ENCODE peak calls at places on chromosomes 1 and 21, in four cellular contexts. I is lung, V is pancreas, P is adrenal gland. L is an unnamed sample. For H3K4me1, the result is how much of the 10 kb centered on the place peaks cover.

GRCh38 chr1:193498088-193498605 is 311.7 kb upstream of the B3GALT2 start:
- DNase-seq in I (no peak), V (no peak), P (no peak), L (no peak)

GRCh38 chr1:208799186-208799585 is 555.0 kb upstream of the PLXNA2 start:
- DNase-seq in I (no peak), V (no peak), P (no peak), L (peak)

GRCh38 chr1:226110249-226111108 is 48.0 kb downstream of the H3-3A start:
- DNase-seq in I (peak), V (peak), P (peak), L (peak)

GRCh38 chr1:37556712-37557196 is at the start of gene DNALI1:
- DNase-seq in I (peak), V (peak), P (peak), L (peak)

GRCh38 chr1:59767119-59767518 is 47.6 kb upstream of the HOOK1 start:
- DNase-seq in I (no peak), V (no peak), P (no peak), L (no peak)

GRCh38 chr1:89739013-89739843 is 81.6 kb upstream of the LRRC8D start:
- DNase-seq in I (no peak), V (no peak), P (peak), L (no peak)

GRCh38 chr1:154745286-154745731 is 124.8 kb downstream of the KCNN3 start:
- DNase-seq in I (no peak), V (no peak), P (no peak), L (no peak)

GRCh38 chr1:174743654-174744561 is 255.8 kb upstream of the CACYBP start:
- DNase-seq in I (no peak), V (no peak), P (no peak), L (no peak)

GRCh38 chr1:187203257-187203656 is 374.5 kb downstream of the PLA2G4A start:
- DNase-seq in I (no peak), V (no peak), P (peak), L (no peak)

GRCh38 chr1:213535679-213536078 is 452.1 kb upstream of the PROX1 start:
- DNase-seq in I (no peak), V (no peak), P (no peak), L (no peak)

GRCh38 chr21:43343095-43343991 is 83.6 kb downstream of the SIK1 start:
- DNase-seq in I (peak), V (peak), P (no peak), L (peak)

GRCh38 chr21:38428211-38428610 is 70.1 kb downstream of the ERG start:
- DNase-seq in I (no peak), V (no peak), P (no peak), L (no peak)

GRCh38 chr1:164180824-164181223 is 378.2 kb upstream of the PBX1 start:
- DNase-seq in I (no peak), V (no peak), P (no peak), L (no peak)

GRCh38 chr21:17463441-17463840 is 49.4 kb upstream of the CXADR start:
- DNase-seq in I (no peak), V (no peak), P (peak), L (no peak)

GRCh38 chr1:151968791-151969399 is 24.8 kb downstream of the S100A10 start:
- DNase-seq in I (no peak), V (no peak), P (no peak), L (no peak)

GRCh38 chr1:183339556-183340167 is 78.5 kb downstream of the NMNAT2 start:
- DNase-seq in I (no peak), V (no peak), P (no peak), L (no peak)

GRCh38 chr1:44261475-44261853 is 48.2 kb downstream of the DMAP1 start:
- DNase-seq in I (no peak), V (no peak), P (no peak), L (no peak)

GRCh38 chr1:8632092-8632491 is 185.3 kb downstream of the RERE start:
- DNase-seq in I (no peak), V (no peak), P (no peak), L (no peak)

GRCh38 chr1:21932127-21932526 is 5.0 kb downstream of the HSPG2 start:
- DNase-seq in I (no peak), V (no peak), P (peak), L (no peak)

GRCh38 chr1:94643776-94644175 is 102.2 kb upstream of the F3 start:
- DNase-seq in I (no peak), V (no peak), P (no peak), L (no peak)

GRCh38 chr1:180519846-180520245 is 17.5 kb upstream of the ACBD6 start:
- DNase-seq in I (no peak), V (no peak), P (no peak), L (no peak)
- H3K27ac ChIP-seq in I (no peak), V (no peak), P (no peak), L (no peak)

DNA sequence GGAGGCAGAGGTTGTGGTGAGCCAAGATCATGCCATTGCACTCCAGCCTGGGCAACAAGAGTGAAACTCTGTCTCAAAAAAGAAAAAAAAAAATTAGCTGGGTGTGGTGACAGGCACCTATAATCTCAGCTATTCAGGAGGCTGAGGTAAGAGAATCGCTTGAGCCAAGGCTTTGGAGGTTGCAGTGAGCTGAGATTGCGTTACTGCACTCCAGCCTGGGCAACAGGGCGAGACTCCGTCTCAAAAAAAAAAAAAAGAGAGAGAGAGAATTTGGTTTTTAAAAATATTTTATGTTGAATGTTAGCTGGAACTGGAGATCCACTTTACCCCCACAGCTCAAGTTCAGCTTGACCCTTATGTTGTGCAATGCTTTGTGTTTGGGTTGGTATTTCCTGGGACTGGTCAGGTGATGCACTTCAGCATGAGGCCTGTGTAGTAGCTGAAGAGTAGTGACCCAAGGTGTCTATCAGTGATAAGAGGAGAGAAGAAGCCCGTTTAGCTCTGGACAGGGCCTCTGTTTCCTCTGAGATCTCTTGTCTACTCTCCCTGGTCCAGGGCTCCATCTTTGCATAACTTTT is 36.8 kb upstream of the MACF1 start:
- DNase-seq in I (peak), V (no peak), P (no peak), L (no peak)
- H3K4me1 ChIP-seq in I (under half), V (under half), P (under half), L (half or more)

GRCh38 chr1:159152031-159152430 is 19.4 kb upstream of the CADM3 start:
- DNase-seq in I (no peak), V (no peak), P (no peak), L (no peak)
- H3K27ac ChIP-seq in I (no peak), V (no peak), P (no peak), L (no peak)

GRCh38 chr1:111944121-111944785 is 45.2 kb downstream of the KCND3 start:
- DNase-seq in I (no peak), V (no peak), P (no peak), L (peak)
- H3K4me1 ChIP-seq in I (under half), V (under half), P (under half), L (half or more)

GRCh38 chr1:77200297-77200696 is 18.9 kb downstream of the PIGK start:
- DNase-seq in I (no peak), V (no peak), P (no peak), L (no peak)
- H3K27ac ChIP-seq in I (no peak), V (no peak), P (no peak), L (no peak)

GRCh38 chr1:27379564-27380132 is 3.5 kb downstream of the CD164L2 start:
- DNase-seq in I (no peak), V (no peak), P (no peak), L (no peak)
- H3K4me1 ChIP-seq in I (under half), V (under half), P (under half), L (under half)

GRCh38 chr1:33255347-33256311 is 663 bp upstream of the ZNF362 start:
- DNase-seq in I (peak), V (peak), P (peak), L (peak)
- H3K27ac ChIP-seq in I (peak), V (peak), P (peak), L (peak)

GRCh38 chr1:10762153-10762523 is 34.3 kb downstream of the CASZ1 start:
- DNase-seq in I (no peak), V (no peak), P (no peak), L (no peak)
- H3K4me1 ChIP-seq in I (under half), V (under half), P (under half), L (under half)

DNA sequence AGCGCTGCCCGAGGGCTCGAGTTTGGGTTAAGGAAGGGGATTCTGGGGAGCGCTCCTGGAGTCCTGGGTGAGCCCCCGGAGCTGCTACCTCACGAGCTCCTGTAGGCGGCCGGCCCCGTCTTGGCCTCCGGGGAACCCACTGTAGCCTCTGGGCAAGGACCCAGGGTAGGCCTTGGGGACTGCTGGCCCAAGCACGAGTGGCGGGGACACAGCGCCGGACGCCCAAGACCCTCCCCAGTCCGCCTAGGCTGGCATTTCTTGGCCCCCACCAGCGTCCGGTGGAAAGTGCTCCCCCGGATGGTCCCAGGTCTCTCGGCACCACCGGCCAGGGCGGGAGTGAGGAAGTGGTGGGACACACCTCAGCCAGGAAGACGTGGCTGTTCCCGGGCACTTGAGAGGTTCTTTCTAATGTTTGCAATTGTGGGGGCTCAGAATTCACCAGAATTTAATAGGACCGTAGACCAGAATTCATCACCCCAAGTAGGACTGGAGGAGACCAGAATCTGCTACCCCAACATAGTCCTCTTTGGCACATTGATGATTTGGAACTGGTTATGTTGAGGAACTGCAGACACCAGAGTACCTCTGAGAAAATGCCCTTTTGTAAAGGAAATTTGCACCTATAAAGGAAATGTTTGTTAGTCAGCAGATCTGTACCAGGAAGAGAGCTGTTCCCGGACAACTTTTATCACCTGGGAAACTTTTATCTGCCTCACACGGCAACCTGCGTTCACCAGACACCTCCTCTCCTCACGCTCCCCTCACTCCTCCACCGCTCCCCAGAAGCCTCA is 652 bp upstream of the TMPRSS2 start:
- DNase-seq in I (no peak), V (no peak), P (no peak), L (no peak)
- H3K27ac ChIP-seq in I (no peak), V (peak), P (no peak), L (no peak)